ENCODE peak calls at places on chromosomes 3 and 15, in nine cellular contexts. N is GM23338, R is GM23248, S is neural progenitor cell, E is PC-3, W is HCT116, M is SK-N-SH, U is OCI-LY7, X is MM.1S. P is an unnamed sample. For H3K36me3, the result is how much of the 10 kb centered on the place peaks cover.

GRCh38 chr15:35838422-35839150 is 292.6 kb upstream of the DPH6 start:
- DNase-seq in X (no peak), E (no peak), W (no peak), N (peak), U (no peak), M (no peak), R (no peak), S (peak), P (no peak)

GRCh38 chr3:33144433-33144832 is 30.6 kb downstream of the CRTAP start:
- DNase-seq in S (peak), W (no peak), E (peak), U (peak), M (no peak), X (no peak), N (peak), R (no peak), P (no peak)

GRCh38 chr3:44232407-44232806 is 9.3 kb upstream of the TOPAZ1 start:
- DNase-seq in M (no peak), W (no peak), X (peak), S (no peak), N (no peak), U (no peak), R (no peak), E (no peak), P (no peak)

GRCh38 chr3:33645060-33645841 is 72.8 kb downstream of the CLASP2 start:
- DNase-seq in R (peak), N (peak), S (peak), E (no peak), M (peak), U (no peak), X (no peak), W (no peak), P (peak)

GRCh38 chr3:126517291-126517951 is at the start of gene UROC1:
- DNase-seq in W (no peak), N (no peak), S (no peak), U (no peak), E (no peak), M (no peak), X (no peak), R (no peak), P (no peak)

GRCh38 chr3:4583441-4583840 is 90.3 kb downstream of the ITPR1 start:
- DNase-seq in N (peak), E (no peak), W (no peak), U (no peak), R (no peak), S (no peak), X (no peak), M (no peak), P (no peak)

GRCh38 chr3:138937690-138938055 is 9.3 kb downstream of the FOXL2 start:
- DNase-seq in E (no peak), R (no peak), U (no peak), W (no peak), M (peak), X (no peak), N (peak), S (peak), P (no peak)

GRCh38 chr15:64131547-64131946 is 20.0 kb upstream of the SNX22 start:
- DNase-seq in W (no peak), R (no peak), E (no peak), U (no peak), M (no peak), S (no peak), N (no peak), X (no peak), P (no peak)

GRCh38 chr3:42535981-42536784 is 33.7 kb downstream of the VIPR1 start:
- DNase-seq in E (peak), R (peak), U (peak), W (no peak), X (peak), S (peak), N (peak), M (peak), P (peak)

GRCh38 chr3:45078910-45079522 is 52.9 kb downstream of the CLEC3B start:
- DNase-seq in R (peak), N (peak), E (peak), S (no peak), M (no peak), W (peak), U (no peak), X (no peak), P (no peak)

GRCh38 chr3:187076297-187076696 is 63.0 kb downstream of the RPL39L start:
- DNase-seq in W (no peak), E (no peak), N (no peak), S (no peak), X (no peak), M (no peak), U (no peak), R (no peak), P (no peak)

GRCh38 chr15:70507772-70508351 is 255.5 kb downstream of the UACA start:
- DNase-seq in M (no peak), S (no peak), R (peak), N (no peak), E (peak), X (no peak), U (peak), W (no peak), P (peak)

GRCh38 chr3:8460050-8460708 is 41.4 kb upstream of the LMCD1 start:
- DNase-seq in S (no peak), N (no peak), R (no peak), W (no peak), E (no peak), M (no peak), U (no peak), X (no peak), P (no peak)

GRCh38 chr15:101029971-101030661 is 111.0 kb downstream of the LRRK1 start:
- DNase-seq in X (no peak), N (no peak), S (no peak), R (no peak), W (no peak), U (no peak), M (no peak), E (no peak), P (no peak)

GRCh38 chr3:42057561-42058211 is 33.5 kb upstream of the TRAK1 start:
- DNase-seq in U (peak), R (no peak), X (no peak), M (no peak), E (no peak), N (no peak), S (no peak), W (no peak), P (no peak)

GRCh38 chr15:95440712-95441111 is 889.8 kb upstream of the NR2F2 start:
- DNase-seq in W (no peak), S (no peak), M (no peak), R (no peak), N (no peak), E (no peak), U (no peak), X (no peak), P (no peak)

DNA sequence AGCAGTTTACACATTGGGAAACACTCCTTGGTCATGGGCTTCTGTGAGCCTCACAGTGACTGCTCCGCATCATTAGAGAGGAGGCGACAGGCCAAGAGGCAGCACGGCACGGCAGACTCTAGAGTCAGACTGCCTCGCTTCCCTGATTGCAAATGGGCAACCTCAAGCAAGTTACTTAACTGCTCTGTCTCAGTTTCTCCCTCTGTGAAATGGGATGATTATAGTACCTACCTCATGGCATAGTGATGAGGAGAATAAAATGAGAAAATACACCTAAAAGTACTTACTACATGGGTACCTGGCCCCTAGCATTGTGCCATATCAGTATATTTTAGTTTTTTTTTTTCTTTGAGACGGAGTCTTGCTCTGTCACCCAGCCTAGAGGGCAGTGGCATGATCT is 4.0 kb upstream of the RCCD1 start:
- DNase-seq in N (no peak), U (no peak), W (no peak), S (no peak), X (no peak), R (no peak), E (no peak), M (no peak), P (no peak)
- H3K36me3 ChIP-seq in N (under half), U (half or more), W (under half), S (under half), X (under half), R (under half), E (under half), M (under half), P (under half)

GRCh38 chr3:120182613-120183524 is 88.6 kb upstream of the GSK3B start:
- DNase-seq in X (no peak), E (peak), S (no peak), N (peak), M (no peak), W (peak), U (peak), R (peak), P (no peak)
- TF ChIP-seq EZH2phosphoT487 in X (no peak), E (no peak), S (no peak), N (no peak), M (no peak), W (no peak), U (no peak), R (no peak), P (no peak)

DNA sequence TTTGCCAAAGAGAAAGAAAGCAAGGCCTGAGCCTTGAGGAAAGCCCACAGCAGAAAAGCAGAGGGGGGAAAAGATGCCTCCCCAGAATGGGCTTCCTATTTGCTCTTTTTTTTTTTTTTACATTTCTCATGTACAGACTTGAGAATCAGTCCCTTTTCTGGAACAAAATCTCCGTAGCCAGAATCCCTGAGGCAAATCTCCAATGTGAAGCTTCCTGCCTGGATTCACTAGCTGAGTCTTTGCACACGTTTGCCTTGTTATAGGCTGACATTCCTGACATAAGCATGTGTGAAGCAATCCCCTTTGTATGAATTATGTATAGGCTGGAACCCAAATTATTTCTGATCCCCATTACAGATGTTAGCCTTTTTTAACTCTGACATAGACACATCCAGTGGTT is 52.2 kb upstream of the ACTL6A start:
- DNase-seq in N (no peak), U (no peak), M (no peak), E (no peak), W (no peak), R (no peak), S (no peak), X (no peak), P (no peak)
- H3K27ac ChIP-seq in N (no peak), U (no peak), M (no peak), E (no peak), W (no peak), R (no peak), S (no peak), X (no peak), P (no peak)

DNA sequence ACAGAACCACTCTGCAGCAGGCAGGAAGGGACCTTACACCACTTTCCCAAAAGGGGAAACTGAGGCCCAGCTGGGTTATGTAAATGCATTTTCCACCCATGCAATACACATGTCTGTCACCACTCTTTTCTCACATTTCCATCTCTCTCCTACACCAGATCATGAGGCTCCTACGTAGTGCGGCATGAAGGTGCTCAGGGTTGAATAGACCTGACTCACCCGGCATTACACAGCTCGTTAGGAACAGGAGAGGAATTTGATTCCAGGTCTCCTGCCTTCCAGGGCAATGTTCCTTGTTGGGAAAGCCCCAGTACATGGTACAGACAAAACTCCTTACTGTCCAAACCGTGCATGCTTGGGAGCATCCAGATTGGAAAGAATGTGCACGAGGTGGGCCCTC is 61.9 kb upstream of the DCLK3 start:
- DNase-seq in S (no peak), R (no peak), E (no peak), M (no peak), X (no peak), W (no peak), N (no peak), U (no peak), P (no peak)
- H3K36me3 ChIP-seq in S (under half), R (under half), E (under half), M (under half), X (under half), W (under half), N (under half), U (under half), P (under half)